ENCODE peak calls at places on chromosomes 2 and 18, in four cellular contexts. M is HCT116, U is IMR-90, S is K562. V is an unnamed sample.
A peak's percentile ranks its signal among the peaks of the same experiment; 100 is the strongest.

GRCh38 chr2:168490916-168491605 is 35.0 kb downstream of the CERS6 start:
- DNase-seq in S (peak; percentile 34), M (no peak), U (no peak), V (no peak)

GRCh38 chr2:10688921-10689807 is 611 bp downstream of the NOL10 start:
- DNase-seq in S (peak; percentile 41), M (no peak), U (no peak), V (no peak)

GRCh38 chr2:171154348-171154747 is 6.3 kb downstream of the TLK1 start:
- DNase-seq in U (peak; percentile 15), M (no peak), S (peak; percentile 60), V (no peak)

GRCh38 chr2:186645999-186646398 is 47.9 kb upstream of the FAM171B start:
- DNase-seq in U (peak; percentile 36), M (no peak), S (no peak), V (no peak)

GRCh38 chr2:231926761-231927565 is 767 bp upstream of the NPPC start:
- DNase-seq in S (no peak), M (no peak), U (peak; percentile 6), V (peak; percentile 74)

GRCh38 chr2:9002637-9003365 is 683 bp downstream of the MBOAT2 start:
- DNase-seq in U (no peak), S (peak; percentile 59), M (no peak), V (peak; percentile 87)

GRCh38 chr18:62781262-62781661 is 65.9 kb downstream of the PHLPP1 start:
- DNase-seq in M (no peak), U (no peak), S (no peak), V (no peak)

GRCh38 chr2:223856021-223856420 is 18.6 kb upstream of the AP1S3 start:
- DNase-seq in S (no peak), M (no peak), U (peak; percentile 35), V (no peak)

GRCh38 chr2:199975297-199975895 is 20.0 kb downstream of the MAIP1 start:
- DNase-seq in S (no peak), U (peak; percentile 69), M (peak; percentile 19), V (no peak)

DNA sequence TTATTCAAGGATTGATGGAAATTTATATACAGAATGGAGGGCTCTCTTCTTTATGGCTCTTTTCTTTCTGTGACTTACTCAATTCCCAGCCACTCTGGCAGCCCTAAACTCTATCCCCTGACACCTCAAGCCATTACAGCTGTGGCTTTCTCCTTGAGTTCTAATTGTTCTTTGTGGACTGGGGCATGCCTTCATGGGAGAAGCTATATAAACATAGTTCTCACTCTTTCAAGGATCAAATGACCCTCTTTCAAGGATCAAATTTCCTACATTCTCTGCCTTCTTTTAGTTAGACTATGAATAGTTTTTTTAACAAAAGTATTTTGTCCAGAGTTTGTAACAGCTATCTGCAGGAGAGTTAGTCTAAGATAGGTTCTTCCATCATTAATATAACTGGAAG is 232.9 kb upstream of the REV1 start:
- DNase-seq in U (peak; percentile 41), M (no peak), S (no peak), V (no peak)
- H3K27ac ChIP-seq in U (peak overlapping the region; percentile 13), M (no peak overlapping the region), S (no peak overlapping the region), V (no peak overlapping the region)

DNA sequence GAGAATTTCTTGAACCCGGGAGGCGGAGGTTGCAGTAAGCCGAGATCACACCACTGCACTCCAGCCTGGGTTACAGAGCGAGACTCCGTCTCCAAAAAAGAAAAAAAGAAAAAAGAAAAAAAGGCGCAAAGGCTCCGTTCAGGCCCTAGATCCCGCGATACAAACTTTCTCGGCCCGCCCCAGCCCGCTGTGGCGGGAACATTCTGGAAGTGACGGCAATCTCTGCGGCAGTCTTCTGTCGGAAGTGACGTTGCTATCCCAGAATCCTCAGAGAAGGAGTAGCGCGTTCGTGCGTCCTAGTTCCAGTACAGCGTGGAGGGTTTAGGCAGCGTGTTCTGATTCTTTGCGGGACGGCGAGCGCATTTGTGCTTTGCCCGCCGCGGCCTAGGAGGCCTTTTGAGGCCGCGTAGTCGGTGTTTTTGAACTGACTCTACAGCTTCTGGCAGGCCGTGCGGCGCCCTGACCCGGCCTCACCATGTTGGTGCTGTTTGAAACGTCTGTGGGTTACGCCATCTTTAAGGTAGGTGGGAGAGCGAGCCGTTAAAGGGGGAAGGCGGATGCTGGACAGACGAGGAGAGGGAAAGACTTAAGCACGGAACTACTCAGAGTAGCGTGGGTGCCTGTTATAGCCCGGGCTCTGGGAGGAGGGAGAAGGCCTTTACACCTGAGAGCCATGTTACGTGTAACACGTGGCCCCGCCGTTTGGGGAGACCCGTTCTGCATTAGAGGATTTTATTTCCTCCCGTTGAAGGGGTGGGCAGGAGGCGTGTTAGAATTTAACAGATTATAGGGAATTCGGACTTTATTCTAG is at the start of gene NOP58:
- DNase-seq in U (peak; percentile 96), M (peak; percentile 92), S (peak; percentile 94), V (peak; percentile 95)
- TF ChIP-seq POLR2A in U (peak; percentile 98), M (peak; percentile 94), S (peak; percentile 98), V (no peak)

DNA sequence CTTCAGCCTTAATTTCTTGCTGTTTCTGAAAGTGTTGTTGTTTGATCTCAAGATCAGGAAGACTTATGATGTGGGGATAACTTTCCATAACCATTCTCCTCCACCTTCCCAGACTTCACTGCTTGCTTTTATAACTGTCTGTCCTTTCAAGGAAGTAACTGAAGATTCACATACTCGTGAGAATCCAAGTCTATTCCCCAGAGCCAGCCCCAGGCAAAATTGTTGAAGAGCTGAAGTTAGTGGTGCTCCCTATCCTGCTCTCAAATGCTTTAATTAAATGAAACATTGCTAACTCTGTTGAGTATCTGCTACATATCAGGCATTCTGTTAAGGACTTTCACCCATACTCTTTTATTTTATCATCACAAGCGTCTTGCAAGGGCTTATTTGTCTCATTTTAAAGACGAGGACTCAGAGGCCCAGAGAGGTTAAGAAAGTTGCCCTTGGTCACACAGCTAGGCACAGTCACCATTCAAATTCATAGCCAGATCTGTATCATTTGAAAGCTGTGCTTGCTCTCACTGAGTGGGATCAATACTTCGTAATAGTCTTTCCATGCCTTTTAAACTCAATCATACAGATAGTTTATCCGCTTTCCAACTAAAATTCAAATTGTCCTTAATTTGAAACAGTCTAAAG is 189.8 kb upstream of the TCF4 start:
- DNase-seq in S (no peak), U (no peak), M (no peak), V (no peak)
- H3K27ac ChIP-seq in S (no peak overlapping the region), U (no peak overlapping the region), M (no peak overlapping the region), V (no peak overlapping the region)

GRCh38 chr2:37080231-37080630 is 3.9 kb downstream of the HEATR5B start:
- DNase-seq in S (no peak), M (no peak), U (peak; percentile 10), V (no peak)

GRCh38 chr2:37084797-37085196 is 479 bp downstream of the GPATCH11 start:
- DNase-seq in M (no peak), S (no peak), U (no peak), V (no peak)

GRCh38 chr2:37080674-37081073 is 3.5 kb downstream of the HEATR5B start:
- DNase-seq in S (no peak), U (no peak), M (no peak), V (no peak)

GRCh38 chr2:37085731-37086147 is 1.4 kb downstream of the GPATCH11 start:
- DNase-seq in U (peak; percentile 83), S (peak; percentile 55), M (no peak), V (no peak)

GRCh38 chr2:37083873-37084792 is at the start of the genes GPATCH11 and HEATR5B:
- DNase-seq in M (peak; percentile 95), U (peak; percentile 95), S (peak; percentile 98), V (peak; percentile 97)
- TF ChIP-seq POLR2A in M (peak; percentile 58), U (no peak), S (peak; percentile 87), V (peak; percentile 35)

GRCh38 chr18:45637546-45638327 is 22.5 kb downstream of the SLC14A2 start:
- DNase-seq in M (no peak), S (no peak), U (no peak), V (no peak)
- H3K27ac ChIP-seq in M (no peak overlapping the region), S (no peak overlapping the region), U (no peak overlapping the region), V (no peak overlapping the region)